ENCODE peak calls at places on chromosome X, in seven cellular contexts. F is H54, I is T-helper 1 cell, Q is immature natural killer cell, B is EL, N is NCI-H1092, Z is AG20443. U is an unnamed sample.

GRCh38 chrX:20974326-20974725 is 399.9 kb upstream of the CNKSR2 start:
- DNase-seq in F (no peak), I (no peak), Q (no peak), B (peak; percentile 1), N (no peak), Z (no peak), U (no peak)

GRCh38 chrX:40406330-40406859 is 174.4 kb upstream of the ATP6AP2 start:
- DNase-seq in F (no peak), I (no peak), Q (no peak), B (no peak), N (no peak), Z (no peak), U (no peak)

GRCh38 chrX:68992998-68993397 is 164.2 kb downstream of the EFNB1 start:
- DNase-seq in F (no peak), I (no peak), Q (no peak), B (no peak), N (no peak), Z (no peak), U (no peak)

GRCh38 chrX:41085883-41086626 is 810 bp downstream of the USP9X start:
- DNase-seq in F (no peak), I (peak; percentile 11), Q (peak; percentile 63), B (peak; percentile 51), N (peak; percentile 29), Z (peak; percentile 40), U (no peak)

GRCh38 chrX:129781134-129782014 is 1.6 kb downstream of the SASH3 start:
- DNase-seq in F (no peak), I (peak; percentile 49), Q (peak; percentile 89), B (no peak), N (no peak), Z (no peak), U (no peak)

GRCh38 chrX:39939678-39940077 is 158.1 kb downstream of the BCOR start:
- DNase-seq in F (no peak), I (no peak), Q (no peak), B (no peak), N (no peak), Z (no peak), U (no peak)

GRCh38 chrX:32749075-32749474 is 462.3 kb downstream of the DMD start:
- DNase-seq in F (no peak), I (no peak), Q (no peak), B (no peak), N (no peak), Z (no peak), U (no peak)

GRCh38 chrX:15749642-15750610 is 11.9 kb downstream of the CA5B start:
- DNase-seq in F (no peak), I (no peak), Q (peak; percentile 50), B (peak; percentile 16), N (no peak), Z (peak; percentile 27), U (no peak)

GRCh38 chrX:76127341-76127740 is 45.5 kb upstream of the PBDC1 start:
- DNase-seq in F (no peak), I (no peak), Q (no peak), B (no peak), N (no peak), Z (no peak), U (no peak)

GRCh38 chrX:149510386-149510785 is 5.3 kb upstream of the IDS start:
- DNase-seq in F (no peak), I (no peak), Q (no peak), B (no peak), N (no peak), Z (peak; percentile 14), U (no peak)

GRCh38 chrX:118595501-118596042 is 100.0 kb downstream of the DOCK11 start:
- DNase-seq in F (no peak), I (no peak), Q (no peak), B (no peak), N (peak; percentile 38), Z (no peak), U (no peak)

GRCh38 chrX:74949717-74950116 is 24.5 kb upstream of the NEXMIF start:
- DNase-seq in F (no peak), I (no peak), Q (no peak), B (no peak), N (no peak), Z (no peak), U (no peak)

GRCh38 chrX:54745676-54746075 is 52.4 kb downstream of the ITIH6 start:
- DNase-seq in F (no peak), I (no peak), Q (no peak), B (no peak), N (no peak), Z (no peak), U (no peak)

GRCh38 chrX:45154033-45154360 is 46.7 kb downstream of the DIPK2B start:
- DNase-seq in F (no peak), I (no peak), Q (no peak), B (no peak), N (no peak), Z (no peak), U (no peak)

GRCh38 chrX:11629593-11630211 is 36.0 kb downstream of the ARHGAP6 start:
- DNase-seq in F (no peak), I (no peak), Q (no peak), B (peak; percentile 37), N (no peak), Z (peak; percentile 72), U (no peak)

GRCh38 chrX:72095370-72095769 is 36.3 kb downstream of the RTL5 start:
- DNase-seq in F (no peak), I (no peak), Q (no peak), B (no peak), N (no peak), Z (no peak), U (no peak)

GRCh38 chrX:2516612-2517011 is 15.8 kb upstream of the DHRSX start:
- DNase-seq in F (no peak), I (no peak), Q (no peak), B (no peak), N (no peak), Z (no peak), U (no peak)

GRCh38 chrX:135605906-135606305 is 85.4 kb downstream of the INTS6L start:
- DNase-seq in F (no peak), I (no peak), Q (no peak), B (no peak), N (no peak), Z (no peak), U (no peak)

GRCh38 chrX:130091976-130092522 is 18.2 kb downstream of the ELF4 start:
- DNase-seq in F (no peak), I (peak; percentile 74), Q (peak; percentile 84), B (peak; percentile 4), N (no peak), Z (no peak), U (no peak)

GRCh38 chrX:114675365-114675764 is 91.5 kb downstream of the HTR2C start:
- DNase-seq in F (no peak), I (no peak), Q (no peak), B (peak; percentile 32), N (no peak), Z (peak; percentile 43), U (peak; percentile 56)

GRCh38 chrX:71292669-71293379 is 8.7 kb upstream of the ITGB1BP2 start:
- DNase-seq in F (no peak), I (no peak), Q (no peak), B (peak; percentile 71), N (no peak), Z (peak; percentile 33), U (peak; percentile 53)

GRCh38 chrX:139862208-139862607 is 70.6 kb downstream of the ATP11C start:
- DNase-seq in F (no peak), I (no peak), Q (no peak), B (no peak), N (no peak), Z (no peak), U (no peak)

GRCh38 chrX:10014462-10015373 is 47.6 kb downstream of the CLDN34 start:
- DNase-seq in F (no peak), I (peak; percentile 64), Q (peak; percentile 78), B (peak; percentile 86), N (peak; percentile 74), Z (peak; percentile 66), U (no peak)

GRCh38 chrX:30620980-30621716 is 32.1 kb upstream of the GK start:
- DNase-seq in F (peak; percentile 23), I (no peak), Q (no peak), B (peak; percentile 74), N (no peak), Z (peak; percentile 86), U (no peak)

GRCh38 chrX:23699636-23700194 is 32.4 kb downstream of the PRDX4 start:
- DNase-seq in F (no peak), I (no peak), Q (peak; percentile 3), B (no peak), N (no peak), Z (no peak), U (no peak)

GRCh38 chrX:65203545-65203944 is 227.3 kb upstream of the ZC4H2 start:
- DNase-seq in F (no peak), I (no peak), Q (no peak), B (no peak), N (no peak), Z (no peak), U (no peak)

GRCh38 chrX:39528161-39528560 is 569.6 kb downstream of the BCOR start:
- DNase-seq in F (no peak), I (no peak), Q (no peak), B (no peak), N (no peak), Z (no peak), U (no peak)

GRCh38 chrX:76454456-76454927 is 27.0 kb downstream of the MAGEE1 start:
- DNase-seq in F (no peak), I (no peak), Q (peak; percentile 21), B (peak; percentile 11), N (no peak), Z (peak; percentile 21), U (no peak)

GRCh38 chrX:130975947-130976346 is 72.9 kb upstream of the ENOX2 start:
- DNase-seq in F (no peak), I (no peak), Q (no peak), B (peak; percentile 34), N (peak; percentile 11), Z (peak; percentile 39), U (no peak)

GRCh38 chrX:74593593-74593992 is 20.8 kb downstream of the RLIM start:
- DNase-seq in F (no peak), I (no peak), Q (no peak), B (no peak), N (no peak), Z (no peak), U (no peak)

GRCh38 chrX:153447581-153447960 is 1.7 kb upstream of the TREX2 start:
- DNase-seq in F (no peak), I (no peak), Q (no peak), B (no peak), N (no peak), Z (no peak), U (no peak)

GRCh38 chrX:87900320-87900908 is 382.8 kb downstream of the KLHL4 start:
- DNase-seq in F (no peak), I (no peak), Q (peak; percentile 15), B (no peak), N (no peak), Z (no peak), U (no peak)

GRCh38 chrX:133968109-133968508 is 17.3 kb downstream of the GPC3 start:
- DNase-seq in F (no peak), I (no peak), Q (no peak), B (no peak), N (no peak), Z (no peak), U (no peak)

GRCh38 chrX:22087158-22087557 is 55.0 kb downstream of the PHEX start:
- DNase-seq in F (no peak), I (no peak), Q (no peak), B (no peak), N (no peak), Z (no peak), U (no peak)

GRCh38 chrX:66638591-66639500 is at the start of gene EDA2R:
- DNase-seq in F (peak; percentile 47), I (no peak), Q (peak; percentile 1), B (peak; percentile 83), N (no peak), Z (peak; percentile 57), U (no peak)

GRCh38 chrX:3443186-3443585 is 96.7 kb upstream of the MXRA5 start:
- DNase-seq in F (no peak), I (no peak), Q (no peak), B (no peak), N (no peak), Z (no peak), U (no peak)